ENCODE peak calls at places on chromosomes 16 and 17, in four cellular contexts. K, U, X and S are unnamed samples.

GRCh38 chr16:75579435-75579834 is 13.3 kb downstream of the GABARAPL2 start:
- DNase-seq in K (no peak), X (no peak), U (no peak), S (no peak)

GRCh38 chr17:14886200-14886739 is 378.9 kb downstream of the PMP22 start:
- DNase-seq in U (no peak), K (no peak), X (peak; percentile 31), S (no peak)

GRCh38 chr17:77391668-77392375 is 251.1 kb downstream of the SEC14L1 start:
- DNase-seq in X (peak; percentile 98), U (no peak), K (no peak), S (no peak)

GRCh38 chr16:2749476-2749875 is 3.0 kb upstream of the SRRM2 start:
- DNase-seq in X (no peak), U (no peak), K (no peak), S (no peak)

GRCh38 chr16:29806096-29806579 is at the start of gene MAZ:
- DNase-seq in K (no peak), X (peak; percentile 92), U (peak; percentile 70), S (peak; percentile 88)

GRCh38 chr17:5237541-5238016 is 2.9 kb upstream of the SCIMP start:
- DNase-seq in K (no peak), X (peak; percentile 75), U (no peak), S (peak; percentile 73)

GRCh38 chr17:74810699-74811485 is 34.7 kb upstream of the NAT9 start:
- DNase-seq in K (no peak), X (no peak), U (no peak), S (no peak)

GRCh38 chr17:35536664-35537160 is 766 bp downstream of the SLFN12L start:
- DNase-seq in X (no peak), K (no peak), U (no peak), S (no peak)

GRCh38 chr16:17476414-17477259 is 5.9 kb upstream of the XYLT1 start:
- DNase-seq in K (peak; percentile 20), U (no peak), X (peak; percentile 74), S (peak; percentile 75)

GRCh38 chr16:56965939-56966515 is 4.3 kb downstream of the CETP start:
- DNase-seq in X (no peak), K (no peak), U (no peak), S (no peak)

GRCh38 chr17:58918072-58918471 is 162.4 kb downstream of the PPM1E start:
- DNase-seq in U (no peak), X (no peak), K (no peak), S (no peak)

GRCh38 chr16:24041834-24042631 is 206.2 kb downstream of the PRKCB start:
- DNase-seq in K (peak; percentile 62), U (peak; percentile 62), X (peak; percentile 54), S (peak; percentile 84)

GRCh38 chr16:73176577-73177013 is 128.7 kb upstream of the ZFHX3 start:
- DNase-seq in U (no peak), K (no peak), X (peak; percentile 92), S (no peak)

GRCh38 chr17:41665566-41666335 is 22.9 kb upstream of the EIF1 start:
- DNase-seq in K (peak; percentile 81), U (peak; percentile 87), X (peak; percentile 76), S (peak; percentile 96)

GRCh38 chr16:19523184-19523558 is 571 bp upstream of the CCP110 start:
- DNase-seq in K (no peak), U (no peak), X (no peak), S (no peak)

GRCh38 chr16:23244122-23244521 is 58.0 kb upstream of the SCNN1B start:
- DNase-seq in K (no peak), X (no peak), U (no peak), S (no peak)

GRCh38 chr16:10123141-10123540 is 59.1 kb downstream of the GRIN2A start:
- DNase-seq in X (peak; percentile 20), U (no peak), K (no peak), S (no peak)

GRCh38 chr17:17609121-17609520 is 17.6 kb upstream of the PEMT start:
- DNase-seq in U (no peak), K (no peak), X (no peak), S (no peak)

GRCh38 chr16:78608305-78608776 is 508.9 kb downstream of the WWOX start:
- DNase-seq in U (no peak), X (no peak), K (no peak), S (no peak)

GRCh38 chr16:49799172-49799571 is 56.7 kb downstream of the ZNF423 start:
- DNase-seq in U (no peak), X (no peak), K (no peak), S (no peak)

GRCh38 chr16:57316390-57317017 is 32.0 kb upstream of the PLLP start:
- DNase-seq in U (no peak), X (peak; percentile 90), K (no peak), S (no peak)

GRCh38 chr16:72202014-72202413 is 30.1 kb upstream of the PMFBP1 start:
- DNase-seq in X (peak; percentile 73), K (no peak), U (no peak), S (no peak)